ENCODE peak calls at places on chromosomes 6 and 20, in four cellular contexts. V, T, Y and X are unnamed samples.

GRCh38 chr20:17327185-17327780 is 100.4 kb downstream of the PCSK2 start:
- DNase-seq in V (no peak), T (no peak), Y (no peak), X (no peak)

GRCh38 chr20:1636621-1637020 is 16.8 kb upstream of the SIRPB1 start:
- DNase-seq in V (no peak), T (no peak), Y (no peak), X (peak)

GRCh38 chr6:139262519-139263300 is 29.1 kb downstream of the TXLNB start:
- DNase-seq in V (no peak), T (peak), Y (no peak), X (no peak)

GRCh38 chr6:28458577-28458976 is 15.3 kb upstream of the ZSCAN23 start:
- DNase-seq in V (no peak), T (no peak), Y (no peak), X (no peak)

GRCh38 chr6:11538049-11538798 is 675 bp downstream of the TMEM170B start:
- DNase-seq in V (peak), T (no peak), Y (no peak), X (peak)

GRCh38 chr6:144601221-144601620 is 316.1 kb downstream of the UTRN start:
- DNase-seq in V (no peak), T (no peak), Y (no peak), X (no peak)

GRCh38 chr20:45449528-45449927 is 20.0 kb upstream of the WFDC2 start:
- DNase-seq in V (no peak), T (no peak), Y (no peak), X (peak)

GRCh38 chr6:15761045-15761502 is 98.2 kb upstream of the DTNBP1 start:
- DNase-seq in V (no peak), T (no peak), Y (no peak), X (no peak)

GRCh38 chr6:85323435-85324040 is 126.3 kb upstream of the NT5E start:
- DNase-seq in V (peak), T (peak), Y (peak), X (peak)

GRCh38 chr20:63224272-63225081 is 8.5 kb upstream of the YTHDF1 start:
- DNase-seq in V (no peak), T (peak), Y (no peak), X (peak)

GRCh38 chr6:4509506-4509905 is 266.7 kb upstream of the CDYL start:
- DNase-seq in V (no peak), T (no peak), Y (no peak), X (no peak)

GRCh38 chr6:13708679-13709261 is 2.9 kb downstream of the RANBP9 start:
- DNase-seq in V (no peak), T (peak), Y (no peak), X (no peak)

GRCh38 chr6:106181664-106182418 is 95.7 kb downstream of the PRDM1 start:
- DNase-seq in V (no peak), T (peak), Y (no peak), X (no peak)

GRCh38 chr6:90846824-90847223 is 260.0 kb upstream of the MAP3K7 start:
- DNase-seq in V (no peak), T (no peak), Y (no peak), X (peak)

GRCh38 chr6:89045585-89045984 is 35.0 kb upstream of the PNRC1 start:
- DNase-seq in V (no peak), T (no peak), Y (no peak), X (no peak)

GRCh38 chr6:136067731-136068341 is 182.3 kb downstream of the MTFR2 start:
- DNase-seq in V (peak), T (peak), Y (peak), X (peak)

GRCh38 chr20:45052698-45053440 is 48.1 kb downstream of the KCNS1 start:
- DNase-seq in V (no peak), T (peak), Y (no peak), X (no peak)

GRCh38 chr20:10861619-10862018 is 187.8 kb upstream of the JAG1 start:
- DNase-seq in V (no peak), T (no peak), Y (no peak), X (no peak)

DNA sequence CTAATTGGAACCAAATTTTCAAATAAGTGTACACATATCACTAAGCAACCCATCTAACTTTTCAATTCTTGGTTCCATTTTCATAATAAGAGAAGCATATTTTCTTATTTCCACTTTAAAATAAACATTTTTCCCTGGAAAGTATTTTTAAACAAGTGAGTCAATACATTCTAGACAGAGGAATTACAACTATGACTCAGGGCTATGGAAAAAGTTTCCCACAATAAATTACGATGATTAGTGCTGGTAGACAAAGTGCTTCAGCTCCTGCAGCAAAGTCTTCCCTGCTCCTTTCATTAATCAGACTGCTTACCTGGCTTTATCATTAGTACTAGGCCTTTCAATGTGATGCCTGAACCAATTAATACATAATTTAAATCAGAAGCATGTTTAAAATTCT is 322.5 kb downstream of the HACE1 start:
- DNase-seq in V (no peak), T (peak), Y (no peak), X (no peak)
- H3K56ac ChIP-seq in V (no peak), T (no peak), Y (no peak), X (no peak)

GRCh38 chr20:49915118-49915379 is 280 bp downstream of the SPATA2 start:
- DNase-seq in V (no peak), T (no peak), Y (no peak), X (no peak)
- H2BK5ac ChIP-seq in V (no peak), T (peak), Y (no peak), X (no peak)

DNA sequence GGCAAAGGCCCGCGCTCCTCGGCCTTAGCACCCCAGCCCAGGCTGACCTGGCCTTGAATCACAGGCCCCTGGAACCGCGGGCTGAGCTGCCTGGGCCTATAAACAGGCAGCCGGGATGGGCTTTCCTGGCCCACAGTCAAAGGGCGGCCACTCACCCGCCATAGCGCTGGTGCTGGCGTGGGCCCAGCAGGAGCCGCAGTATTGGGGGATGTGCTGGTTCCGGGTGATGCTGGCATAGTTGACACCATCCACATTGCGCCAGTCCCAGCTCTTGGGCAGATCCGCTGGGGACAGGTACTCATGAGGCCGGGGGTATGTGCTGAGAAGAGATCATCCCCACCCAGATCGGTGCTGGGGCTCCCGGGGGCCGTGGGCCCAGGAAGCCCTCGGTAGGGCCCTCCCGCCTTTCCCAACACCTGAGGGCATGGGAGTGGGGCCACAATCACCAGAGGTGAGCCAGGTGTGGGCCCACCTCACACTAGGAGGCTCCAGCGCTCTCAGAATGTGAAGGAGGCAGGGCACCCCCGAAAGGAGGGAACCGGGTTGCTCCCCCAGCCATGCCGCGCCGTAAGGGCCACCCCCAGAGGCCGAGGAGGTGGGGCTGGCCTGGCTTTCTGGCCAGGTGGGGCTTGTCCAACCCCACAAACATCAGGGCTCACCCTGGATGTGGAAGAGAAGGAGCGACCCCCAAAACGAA is 739 bp downstream of the CTSZ start:
- DNase-seq in V (no peak), T (no peak), Y (no peak), X (no peak)
- H3K56ac ChIP-seq in V (no peak), T (no peak), Y (no peak), X (peak)

GRCh38 chr6:33248643-33248931 is 23.1 kb downstream of the VPS52 start:
- DNase-seq in V (no peak), T (no peak), Y (no peak), X (no peak)

GRCh38 chr6:33251390-33252012 is 20.2 kb downstream of the VPS52 start:
- DNase-seq in V (no peak), T (peak), Y (no peak), X (no peak)

GRCh38 chr6:33250731-33251130 is 20.9 kb downstream of the VPS52 start:
- DNase-seq in V (no peak), T (no peak), Y (no peak), X (no peak)

GRCh38 chr6:33248932-33249731 is 22.5 kb downstream of the VPS52 start:
- DNase-seq in V (peak), T (peak), Y (peak), X (peak)

GRCh38 chr6:33249732-33250625 is 21.7 kb downstream of the VPS52 start:
- DNase-seq in V (no peak), T (peak), Y (no peak), X (no peak)
- H2BK5ac ChIP-seq in V (no peak), T (peak), Y (peak), X (no peak)

GRCh38 chr6:7222197-7222596 is 90.8 kb downstream of the SSR1 start:
- DNase-seq in V (no peak), T (no peak), Y (no peak), X (no peak)
- H3K56ac ChIP-seq in V (no peak), T (no peak), Y (no peak), X (no peak)